ENCODE peak calls at places on chromosome 21, in nine cellular contexts. C, U, F, V, B, M, H, Z and W are unnamed samples. For H3K27me3 and H3K36me3, the result is how much of the 10 kb centered on the place peaks cover.

GRCh38 chr21:29656504-29657227 is 283.1 kb downstream of the GRIK1 start:
- DNase-seq in C (peak), V (no peak), M (peak), B (peak), Z (no peak), U (no peak), H (no peak), F (peak), W (peak)

GRCh38 chr21:15932681-15933200 is 203.0 kb downstream of the USP25 start:
- DNase-seq in V (no peak), Z (no peak), M (no peak), C (no peak), B (no peak), U (no peak), F (no peak), H (no peak), W (no peak)

GRCh38 chr21:42245348-42246185 is 26.6 kb downstream of the ABCG1 start:
- DNase-seq in V (no peak), U (no peak), Z (no peak), H (no peak), C (no peak), F (no peak), B (no peak), M (no peak), W (no peak)

GRCh38 chr21:36079010-36079649 is 9.3 kb downstream of the CBR1 start:
- DNase-seq in C (peak), B (no peak), H (no peak), U (no peak), V (peak), Z (peak), F (no peak), M (no peak), W (no peak)

GRCh38 chr21:42089093-42089631 is 18.0 kb downstream of the UMODL1 start:
- DNase-seq in U (no peak), C (no peak), Z (peak), H (no peak), F (no peak), M (no peak), B (no peak), V (no peak), W (no peak)

GRCh38 chr21:42599962-42600361 is 53.5 kb upstream of the PDE9A start:
- DNase-seq in Z (no peak), H (no peak), B (no peak), F (no peak), M (no peak), U (no peak), C (no peak), V (peak), W (no peak)

GRCh38 chr21:38325761-38326420 is 69.1 kb downstream of the KCNJ15 start:
- DNase-seq in H (no peak), V (no peak), U (no peak), B (no peak), M (no peak), Z (no peak), C (no peak), F (no peak), W (no peak)

GRCh38 chr21:21559285-21560045 is 561.3 kb downstream of the NCAM2 start:
- DNase-seq in Z (no peak), U (no peak), V (no peak), H (no peak), F (no peak), M (no peak), C (no peak), B (no peak), W (no peak)

GRCh38 chr21:28822882-28823335 is 169.8 kb downstream of the LTN1 start:
- DNase-seq in M (peak), C (no peak), U (no peak), Z (no peak), B (peak), V (no peak), H (no peak), F (peak), W (no peak)

GRCh38 chr21:42299324-42300044 is 15.7 kb downstream of the TFF3 start:
- DNase-seq in M (peak), Z (peak), F (no peak), H (no peak), C (no peak), U (no peak), B (peak), V (peak), W (peak)

GRCh38 chr21:38308010-38308784 is 51.4 kb downstream of the KCNJ15 start:
- DNase-seq in M (no peak), Z (no peak), F (no peak), C (no peak), H (no peak), B (peak), U (no peak), V (no peak), W (no peak)

GRCh38 chr21:21481238-21481637 is 483.0 kb downstream of the NCAM2 start:
- DNase-seq in V (no peak), H (no peak), C (no peak), M (no peak), F (no peak), Z (no peak), B (peak), U (no peak), W (no peak)

GRCh38 chr21:29887313-29888009 is 52.3 kb downstream of the GRIK1 start:
- DNase-seq in C (no peak), F (no peak), U (no peak), Z (no peak), V (no peak), M (no peak), B (no peak), H (no peak), W (peak)

GRCh38 chr21:14956826-14957225 is 108.0 kb downstream of the NRIP1 start:
- DNase-seq in C (peak), V (no peak), H (no peak), B (peak), F (peak), M (peak), U (no peak), Z (no peak), W (peak)

GRCh38 chr21:31310750-31311149 is 33.3 kb downstream of the TIAM1 start:
- DNase-seq in U (no peak), M (peak), C (no peak), H (no peak), F (peak), V (no peak), B (no peak), Z (no peak), W (peak)

GRCh38 chr21:42522771-42523170 is 9.1 kb downstream of the SLC37A1 start:
- DNase-seq in Z (no peak), U (no peak), M (no peak), H (no peak), V (no peak), F (no peak), B (no peak), C (no peak), W (no peak)

GRCh38 chr21:36015096-36015495 is 45.2 kb downstream of the SETD4 start:
- DNase-seq in M (no peak), U (no peak), C (no peak), B (no peak), Z (no peak), F (no peak), H (no peak), V (no peak), W (no peak)

GRCh38 chr21:16192900-16193299 is 463.1 kb downstream of the USP25 start:
- DNase-seq in B (peak), M (no peak), H (no peak), V (no peak), F (peak), Z (no peak), U (no peak), C (no peak), W (peak)

GRCh38 chr21:36156815-36157670 is at the start of gene DOP1B:
- DNase-seq in H (no peak), Z (no peak), M (no peak), B (no peak), F (peak), C (no peak), V (no peak), U (peak), W (no peak)

GRCh38 chr21:14382486-14382834 is 486 bp downstream of the HSPA13 start:
- DNase-seq in H (no peak), F (peak), Z (no peak), V (no peak), B (peak), U (no peak), M (no peak), C (peak), W (peak)

GRCh38 chr21:45254557-45254930 is 33.2 kb downstream of the POFUT2 start:
- DNase-seq in F (no peak), B (no peak), H (no peak), U (no peak), M (no peak), C (no peak), V (no peak), Z (no peak), W (no peak)

GRCh38 chr21:45252448-45252925 is 35.2 kb downstream of the POFUT2 start:
- DNase-seq in C (no peak), M (no peak), Z (no peak), F (no peak), B (no peak), U (no peak), H (no peak), V (no peak), W (no peak)

GRCh38 chr21:45251635-45252447 is 35.9 kb downstream of the POFUT2 start:
- DNase-seq in H (no peak), M (no peak), F (no peak), B (no peak), V (no peak), C (no peak), Z (no peak), U (no peak), W (no peak)

GRCh38 chr21:45253633-45254556 is 33.8 kb downstream of the POFUT2 start:
- DNase-seq in M (no peak), F (no peak), B (no peak), C (no peak), U (no peak), V (no peak), Z (no peak), H (no peak), W (no peak)

DNA sequence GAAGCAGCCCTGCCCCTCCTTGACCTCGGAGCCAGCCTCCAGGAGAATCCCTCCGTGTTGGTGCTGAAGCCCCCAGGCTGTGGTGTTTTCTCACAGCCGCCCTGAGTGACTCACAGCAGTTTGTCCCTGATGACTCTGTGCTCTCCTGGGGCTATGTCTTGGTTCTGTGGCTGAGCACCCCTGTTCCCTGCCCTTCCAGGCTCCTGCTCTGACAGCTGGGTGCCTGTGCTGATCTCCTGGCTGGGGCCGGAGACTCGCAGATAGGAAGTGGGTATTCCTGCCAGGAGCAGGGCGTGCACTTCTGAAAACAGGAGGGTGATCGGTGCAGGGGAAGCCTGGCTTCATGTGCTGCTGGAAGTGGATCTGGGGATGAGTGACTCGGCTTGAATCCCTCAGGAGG is 34.5 kb downstream of the POFUT2 start:
- DNase-seq in F (peak), C (peak), U (peak), H (no peak), M (no peak), Z (no peak), V (no peak), B (peak), W (peak)
- H3K27me3 ChIP-seq in F (half or more), C (under half), U (under half), H (under half), M (under half), Z (under half), V (under half), B (under half), W (under half)

DNA sequence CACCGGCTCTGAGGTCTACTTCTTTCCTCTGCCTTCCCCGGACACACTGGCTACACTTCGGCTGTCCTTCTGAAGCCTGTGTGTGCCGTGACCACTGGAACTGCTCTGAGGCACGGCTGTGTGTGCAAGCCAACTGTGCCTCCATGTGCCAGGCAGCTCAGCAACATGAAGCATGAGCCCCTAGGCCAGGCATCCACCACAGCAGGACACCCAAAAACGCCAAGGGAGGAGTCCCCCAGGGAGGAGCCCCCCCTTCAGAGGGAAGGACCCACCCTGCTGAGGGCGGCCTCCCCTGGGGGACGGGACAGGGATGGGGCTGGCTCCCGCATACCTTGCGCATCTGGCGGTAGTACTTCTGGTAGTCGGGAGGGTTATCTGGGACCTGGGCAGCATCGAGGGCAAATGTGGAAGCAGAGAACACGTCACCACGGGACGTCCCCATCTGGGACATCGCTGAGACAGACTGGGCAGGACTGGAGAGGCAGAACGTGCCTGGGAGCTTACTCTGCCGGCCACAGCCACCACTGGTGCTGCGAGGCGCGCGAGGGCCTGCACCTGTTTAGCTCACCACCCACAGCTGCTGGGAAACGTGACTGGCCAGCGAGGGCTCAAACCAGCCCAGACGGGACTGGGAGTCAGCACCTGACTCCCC is 20.5 kb downstream of the LSS start:
- DNase-seq in Z (no peak), M (no peak), C (no peak), B (no peak), V (peak), H (no peak), F (no peak), U (no peak), W (no peak)
- H3K36me3 ChIP-seq in Z (under half), M (under half), C (half or more), B (under half), V (half or more), H (half or more), F (half or more), U (under half), W (under half)

GRCh38 chr21:33023574-33024277 is 2.0 kb upstream of the OLIG2 start:
- DNase-seq in H (no peak), F (no peak), U (peak), B (no peak), M (no peak), Z (no peak), V (no peak), C (no peak), W (no peak)
- H3K27me3 ChIP-seq in H (half or more), F (half or more), U (half or more), B (half or more), M (under half), Z (under half), V (half or more), C (half or more), W (half or more)

GRCh38 chr21:34132905-34133304 is 59.5 kb downstream of the MRPS6 start:
- DNase-seq in U (no peak), V (no peak), Z (no peak), H (no peak), F (no peak), C (no peak), B (no peak), M (no peak), W (no peak)

GRCh38 chr21:34131586-34131985 is 58.2 kb downstream of the MRPS6 start:
- DNase-seq in H (no peak), M (no peak), Z (no peak), C (no peak), U (no peak), B (no peak), F (no peak), V (no peak), W (no peak)

GRCh38 chr21:34133392-34133791 is 60.0 kb downstream of the MRPS6 start:
- DNase-seq in B (no peak), F (no peak), Z (no peak), V (no peak), U (no peak), H (no peak), C (no peak), M (no peak), W (no peak)

GRCh38 chr21:34133802-34134201 is 60.4 kb downstream of the MRPS6 start:
- DNase-seq in V (no peak), F (no peak), B (no peak), M (no peak), Z (no peak), U (no peak), C (no peak), H (no peak), W (no peak)

GRCh38 chr21:34132202-34132601 is 58.8 kb downstream of the MRPS6 start:
- DNase-seq in F (no peak), U (no peak), M (no peak), H (no peak), C (no peak), V (no peak), Z (peak), B (no peak), W (no peak)
- H3K36me3 ChIP-seq in F (under half), U (under half), M (under half), H (under half), C (under half), V (under half), Z (under half), B (under half), W (under half)

GRCh38 chr21:39471598-39471997 is 19.8 kb downstream of the SH3BGR start:
- DNase-seq in M (no peak), H (no peak), B (no peak), C (no peak), Z (no peak), U (no peak), F (no peak), V (no peak), W (no peak)
- H3K27me3 ChIP-seq in M (under half), H (under half), B (under half), C (under half), Z (under half), U (under half), F (under half), V (under half), W (under half)

GRCh38 chr21:37183749-37184148 is 83.4 kb downstream of the VPS26C start:
- DNase-seq in Z (no peak), M (no peak), H (no peak), V (no peak), B (no peak), F (no peak), U (no peak), C (no peak), W (no peak)
- H3K36me3 ChIP-seq in Z (under half), M (under half), H (half or more), V (half or more), B (under half), F (half or more), U (under half), C (half or more), W (under half)

GRCh38 chr21:26800001-26800400 is 45.2 kb downstream of the ADAMTS1 start:
- DNase-seq in B (peak), U (no peak), F (peak), V (no peak), H (no peak), Z (no peak), C (no peak), M (no peak), W (no peak)
- H3K27me3 ChIP-seq in B (under half), U (under half), F (under half), V (under half), H (under half), Z (under half), C (under half), M (under half), W (under half)

DNA sequence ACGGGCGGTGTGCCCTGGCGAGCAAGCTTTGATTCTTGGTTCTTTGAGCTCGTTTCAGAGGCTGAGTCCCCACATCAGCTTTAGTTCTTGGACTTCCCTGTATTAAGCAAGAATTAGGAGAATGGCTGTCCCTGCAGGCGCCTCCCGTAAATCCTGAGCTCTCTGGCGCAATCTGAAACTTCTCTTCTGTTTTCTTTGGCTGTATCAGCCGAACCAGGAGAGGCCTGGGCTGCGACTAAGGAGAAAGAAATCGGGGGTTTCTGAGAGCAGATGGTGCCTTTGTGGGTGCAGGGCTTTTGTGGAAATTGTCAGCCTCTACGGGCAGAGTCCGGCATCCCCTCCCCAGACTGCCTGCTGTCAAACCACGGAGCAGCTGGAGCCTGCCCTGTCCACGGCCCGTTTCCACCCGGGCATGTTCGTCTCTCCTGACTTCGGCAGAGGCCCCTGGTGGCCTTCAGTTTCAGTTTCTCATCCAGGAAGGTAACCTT is 17.9 kb downstream of the CSTB start:
- DNase-seq in U (no peak), M (no peak), H (no peak), Z (no peak), C (no peak), B (peak), F (peak), V (no peak), W (no peak)
- H3K36me3 ChIP-seq in U (under half), M (under half), H (half or more), Z (under half), C (half or more), B (under half), F (half or more), V (half or more), W (under half)

GRCh38 chr21:34891610-34891943 is 157.5 kb downstream of the RUNX1 start:
- DNase-seq in Z (no peak), B (no peak), H (no peak), M (no peak), U (no peak), V (no peak), F (no peak), C (no peak), W (no peak)
- H3K27me3 ChIP-seq in Z (under half), B (half or more), H (under half), M (under half), U (under half), V (under half), F (under half), C (under half), W (under half)

DNA sequence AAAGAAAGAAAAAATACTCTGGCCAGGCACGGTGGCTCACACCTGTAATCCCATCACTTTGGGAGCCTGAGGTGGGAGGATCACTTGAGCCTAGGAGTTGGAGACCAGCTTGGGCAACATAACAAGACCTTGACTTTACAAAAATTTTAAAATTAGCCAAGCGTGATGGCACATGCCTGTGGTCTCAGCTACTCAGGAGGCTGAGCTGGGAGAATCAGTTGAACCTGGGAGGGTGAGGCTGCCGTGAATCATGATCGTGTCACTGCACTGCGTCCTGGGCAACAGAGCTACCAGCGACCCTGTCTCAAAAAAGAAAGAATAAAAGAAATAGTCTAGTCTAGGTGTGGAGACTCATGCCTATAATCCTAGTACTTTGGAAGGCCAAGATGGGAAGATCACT is 22.3 kb downstream of the RRP1B start:
- DNase-seq in V (no peak), M (no peak), C (no peak), Z (no peak), B (no peak), F (no peak), H (no peak), U (no peak), W (peak)
- H3K36me3 ChIP-seq in V (half or more), M (under half), C (half or more), Z (under half), B (under half), F (half or more), H (half or more), U (under half), W (under half)